ENCODE peak calls at places on chromosomes 5 and 9, in eight cellular contexts. D, O, U, Q, P, K, F and T are unnamed samples.

GRCh38 chr5:108295588-108296368 is 86.1 kb downstream of the FBXL17 start:
- DNase-seq in D (peak; percentile 43), O (no peak), U (no peak), Q (no peak), P (peak; percentile 38), K (peak; percentile 20), F (peak; percentile 66), T (no peak)

GRCh38 chr9:109381011-109381729 is 60.3 kb upstream of the EPB41L4B start:
- DNase-seq in D (peak; percentile 37), O (no peak), U (no peak), Q (no peak), P (no peak), K (no peak), F (peak; percentile 73), T (no peak)

GRCh38 chr9:98331536-98332259 is 76.2 kb upstream of the TBC1D2 start:
- DNase-seq in D (peak; percentile 27), O (no peak), U (no peak), Q (no peak), P (no peak), K (no peak), F (peak; percentile 23), T (peak; percentile 75)

GRCh38 chr9:90839183-90839582 is 37.6 kb downstream of the SYK start:
- DNase-seq in D (no peak), O (no peak), U (no peak), Q (no peak), P (no peak), K (no peak), F (no peak), T (no peak)

GRCh38 chr9:15468113-15468512 is 42.7 kb downstream of the PSIP1 start:
- DNase-seq in D (peak; percentile 10), O (no peak), U (no peak), Q (no peak), P (no peak), K (peak; percentile 12), F (no peak), T (no peak)

GRCh38 chr5:78630047-78630446 is 18.5 kb downstream of the LHFPL2 start:
- DNase-seq in D (no peak), O (no peak), U (no peak), Q (no peak), P (no peak), K (no peak), F (no peak), T (peak; percentile 38)

GRCh38 chr9:86324308-86324707 is 29.9 kb downstream of the TUT7 start:
- DNase-seq in D (peak; percentile 75), O (no peak), U (no peak), Q (no peak), P (peak; percentile 85), K (no peak), F (peak; percentile 85), T (peak; percentile 49)

GRCh38 chr5:97764700-97765099 is 581.7 kb upstream of the RIOK2 start:
- DNase-seq in D (peak; percentile 94), O (no peak), U (no peak), Q (no peak), P (peak; percentile 71), K (peak; percentile 26), F (peak; percentile 66), T (no peak)

GRCh38 chr9:109751253-109751652 is 28.7 kb upstream of the PALM2AKAP2 start:
- DNase-seq in D (peak; percentile 82), O (peak; percentile 53), U (no peak), Q (no peak), P (peak; percentile 72), K (no peak), F (peak; percentile 22), T (no peak)

GRCh38 chr9:70616401-70617010 is 202.0 kb upstream of the KLF9 start:
- DNase-seq in D (no peak), O (no peak), U (no peak), Q (no peak), P (no peak), K (no peak), F (no peak), T (no peak)

GRCh38 chr9:87381050-87381711 is 116.5 kb upstream of the DAPK1 start:
- DNase-seq in D (peak; percentile 18), O (no peak), U (no peak), Q (no peak), P (peak; percentile 92), K (peak; percentile 15), F (peak; percentile 62), T (no peak)

GRCh38 chr9:120385606-120386389 is 194.2 kb downstream of the CDK5RAP2 start:
- DNase-seq in D (no peak), O (no peak), U (no peak), Q (no peak), P (no peak), K (no peak), F (no peak), T (no peak)

GRCh38 chr5:159451197-159452052 is 121.1 kb upstream of the IL12B start:
- DNase-seq in D (peak; percentile 98), O (no peak), U (no peak), Q (no peak), P (peak; percentile 95), K (peak; percentile 88), F (peak; percentile 97), T (no peak)

GRCh38 chr9:138047469-138048040 is 170.0 kb downstream of the CACNA1B start:
- DNase-seq in D (no peak), O (peak; percentile 1), U (no peak), Q (no peak), P (no peak), K (no peak), F (no peak), T (no peak)

GRCh38 chr5:129104910-129105455 is 10.4 kb downstream of the ISOC1 start:
- DNase-seq in D (no peak), O (no peak), U (no peak), Q (no peak), P (no peak), K (no peak), F (no peak), T (no peak)

GRCh38 chr9:128920381-128921058 is at the start of gene PHYHD1:
- DNase-seq in D (peak; percentile 61), O (no peak), U (no peak), Q (no peak), P (no peak), K (peak; percentile 29), F (peak; percentile 88), T (peak; percentile 53)

GRCh38 chr9:16368425-16369087 is 501.9 kb downstream of the BNC2 start:
- DNase-seq in D (peak; percentile 79), O (no peak), U (no peak), Q (no peak), P (peak; percentile 16), K (peak; percentile 6), F (peak; percentile 58), T (no peak)

GRCh38 chr5:54844905-54845566 is 140.4 kb downstream of the ESM1 start:
- DNase-seq in D (peak; percentile 79), O (peak; percentile 38), U (no peak), Q (no peak), P (peak; percentile 93), K (peak; percentile 64), F (peak; percentile 56), T (no peak)

GRCh38 chr9:134344068-134344820 is 18.0 kb downstream of the RXRA start:
- DNase-seq in D (peak; percentile 9), O (no peak), U (no peak), Q (peak; percentile 66), P (no peak), K (no peak), F (no peak), T (peak; percentile 74)

GRCh38 chr9:4837126-4837767 is 44.5 kb downstream of the RCL1 start:
- DNase-seq in D (peak; percentile 42), O (no peak), U (no peak), Q (no peak), P (no peak), K (peak; percentile 64), F (peak; percentile 38), T (no peak)

GRCh38 chr9:16718952-16719351 is 151.5 kb downstream of the BNC2 start:
- DNase-seq in D (peak; percentile 39), O (no peak), U (no peak), Q (no peak), P (no peak), K (no peak), F (peak; percentile 35), T (no peak)

GRCh38 chr5:150598821-150599273 is 41.6 kb upstream of the SYNPO start:
- DNase-seq in D (no peak), O (no peak), U (no peak), Q (no peak), P (no peak), K (no peak), F (no peak), T (no peak)

GRCh38 chr9:97382099-97382718 is 29.7 kb upstream of the TDRD7 start:
- DNase-seq in D (no peak), O (no peak), U (no peak), Q (no peak), P (no peak), K (no peak), F (no peak), T (no peak)

GRCh38 chr5:173925449-173926071 is 37.4 kb downstream of the CPEB4 start:
- DNase-seq in D (peak; percentile 57), O (peak; percentile 55), U (no peak), Q (peak; percentile 43), P (peak; percentile 53), K (peak; percentile 34), F (peak; percentile 74), T (no peak)
- H3K9ac ChIP-seq in D (no peak overlapping the region), O (no peak overlapping the region), U (no peak overlapping the region), Q (no peak overlapping the region), P (no peak overlapping the region), K (no peak overlapping the region), F (no peak overlapping the region), T (no peak overlapping the region)

GRCh38 chr5:73447234-73448071 is 1.1 kb downstream of the FOXD1 start:
- DNase-seq in D (peak; percentile 75), O (peak; percentile 79), U (no peak), Q (peak; percentile 68), P (peak; percentile 70), K (peak; percentile 74), F (peak; percentile 88), T (peak; percentile 85)
- H3K27me3 ChIP-seq in D (peaks cover 6% of the 10 kb centered on the region), O (peaks cover 96% of the 10 kb centered on the region), U (peaks cover 84% of the 10 kb centered on the region), Q (peaks cover 53% of the 10 kb centered on the region), P (peaks cover 77% of the 10 kb centered on the region), K (peaks cover 83% of the 10 kb centered on the region), F (no peaks in the 10 kb centered on the region), T (peaks cover 90% of the 10 kb centered on the region)

GRCh38 chr5:143505354-143505753 is 101.9 kb upstream of the NR3C1 start:
- DNase-seq in D (no peak), O (no peak), U (no peak), Q (no peak), P (no peak), K (no peak), F (no peak), T (no peak)

GRCh38 chr5:143511736-143512135 is 108.2 kb upstream of the NR3C1 start:
- DNase-seq in D (no peak), O (no peak), U (no peak), Q (no peak), P (peak; percentile 46), K (no peak), F (peak; percentile 30), T (no peak)

GRCh38 chr5:143509758-143510221 is 106.3 kb upstream of the NR3C1 start:
- DNase-seq in D (no peak), O (no peak), U (no peak), Q (no peak), P (no peak), K (no peak), F (no peak), T (no peak)

GRCh38 chr5:143505934-143506333 is 102.4 kb upstream of the NR3C1 start:
- DNase-seq in D (no peak), O (no peak), U (no peak), Q (no peak), P (no peak), K (no peak), F (no peak), T (no peak)

GRCh38 chr5:143506881-143507552 is 103.5 kb upstream of the NR3C1 start:
- DNase-seq in D (peak; percentile 95), O (no peak), U (no peak), Q (no peak), P (peak; percentile 95), K (peak; percentile 74), F (peak; percentile 97), T (no peak)
- H3K9ac ChIP-seq in D (no peak overlapping the region), O (no peak overlapping the region), U (no peak overlapping the region), Q (no peak overlapping the region), P (peak overlapping the region; percentile 17), K (peak overlapping the region; percentile 46), F (peak overlapping the region; percentile 14), T (no peak overlapping the region)

GRCh38 chr9:37027582-37028424 is 6.3 kb downstream of the PAX5 start:
- DNase-seq in D (peak; percentile 81), O (peak; percentile 99), U (peak; percentile 94), Q (peak; percentile 98), P (peak; percentile 76), K (peak; percentile 77), F (peak; percentile 77), T (peak; percentile 100)
- H3K27me3 ChIP-seq in D (peaks cover 98% of the 10 kb centered on the region), O (peaks cover 100% of the 10 kb centered on the region), U (peaks cover 99% of the 10 kb centered on the region), Q (peaks cover 60% of the 10 kb centered on the region), P (peaks cover 97% of the 10 kb centered on the region), K (peaks cover 100% of the 10 kb centered on the region), F (peaks cover 95% of the 10 kb centered on the region), T (peaks cover 98% of the 10 kb centered on the region)